ENCODE peak calls at places on chromosomes 16 and 17, in five cellular contexts. Z is colonic mucosa; I is iPS DF 6.9; R is ovary; J is CD4-positive, CD25-positive, alpha-beta regulatory T cell. E is an unnamed sample.
A peak's percentile ranks its signal among the peaks of the same experiment; 100 is the strongest.

GRCh38 chr17:82948957-82949356 is 109.1 kb upstream of the ZNF750 start:
- DNase-seq in Z (no peak), I (no peak), R (no peak), J (no peak), E (peak; percentile 19)

GRCh38 chr17:36461330-36462110 is 25.0 kb upstream of the ZNHIT3 start:
- DNase-seq in Z (no peak), I (no peak), R (no peak), J (no peak), E (no peak)

GRCh38 chr16:28974007-28974436 is 556 bp upstream of the SPNS1 start:
- DNase-seq in Z (peak; percentile 65), I (no peak), R (peak; percentile 62), J (peak; percentile 34), E (no peak)

GRCh38 chr17:54951286-54951685 is 17.2 kb downstream of the COX11 start:
- DNase-seq in Z (no peak), I (no peak), R (no peak), J (no peak), E (no peak)

GRCh38 chr17:15236281-15237105 is 28.6 kb downstream of the PMP22 start:
- DNase-seq in Z (no peak), I (no peak), R (no peak), J (no peak), E (no peak)

GRCh38 chr16:22684282-22685161 is 129.4 kb upstream of the HS3ST2 start:
- DNase-seq in Z (no peak), I (no peak), R (no peak), J (peak; percentile 32), E (no peak)

GRCh38 chr16:89426736-89427525 is 63.4 kb downstream of the ANKRD11 start:
- DNase-seq in Z (no peak), I (no peak), R (no peak), J (no peak), E (no peak)

GRCh38 chr17:28747046-28747691 is 3.4 kb downstream of the TRAF4 start:
- DNase-seq in Z (peak; percentile 84), I (no peak), R (no peak), J (no peak), E (no peak)

GRCh38 chr17:78828470-78829185 is 12.0 kb downstream of the USP36 start:
- DNase-seq in Z (no peak), I (no peak), R (no peak), J (no peak), E (peak; percentile 20)

GRCh38 chr16:64880994-64881393 is 240.9 kb downstream of the CDH11 start:
- DNase-seq in Z (no peak), I (no peak), R (no peak), J (no peak), E (no peak)

DNA sequence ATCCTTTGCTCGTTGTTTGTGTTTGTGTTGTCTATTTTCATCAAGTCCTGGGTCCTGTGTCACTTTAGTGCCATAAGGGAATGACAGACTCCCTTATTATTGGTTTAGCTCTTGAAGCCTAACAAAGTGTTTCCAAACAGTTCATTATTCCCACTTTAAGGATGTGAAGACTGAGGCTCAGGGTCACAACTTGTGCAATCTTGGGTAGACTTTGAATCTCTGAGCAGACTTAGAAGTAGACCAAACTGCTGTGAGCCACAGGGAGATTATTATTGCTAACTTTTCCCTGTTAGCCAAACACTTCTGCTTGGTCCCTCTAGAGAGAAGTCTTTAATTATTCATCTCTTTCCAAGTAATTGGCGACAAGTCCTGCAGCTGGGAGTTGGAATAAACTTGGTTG is 31.8 kb downstream of the PRKCB start:
- DNase-seq in Z (no peak), I (no peak), R (no peak), J (no peak), E (no peak)
- H3K4me1 ChIP-seq in Z (no peaks in the 10 kb centered on the region), I (peaks cover 2% of the 10 kb centered on the region), R (no peaks in the 10 kb centered on the region), J (peaks cover 23% of the 10 kb centered on the region), E (no peaks in the 10 kb centered on the region)

DNA sequence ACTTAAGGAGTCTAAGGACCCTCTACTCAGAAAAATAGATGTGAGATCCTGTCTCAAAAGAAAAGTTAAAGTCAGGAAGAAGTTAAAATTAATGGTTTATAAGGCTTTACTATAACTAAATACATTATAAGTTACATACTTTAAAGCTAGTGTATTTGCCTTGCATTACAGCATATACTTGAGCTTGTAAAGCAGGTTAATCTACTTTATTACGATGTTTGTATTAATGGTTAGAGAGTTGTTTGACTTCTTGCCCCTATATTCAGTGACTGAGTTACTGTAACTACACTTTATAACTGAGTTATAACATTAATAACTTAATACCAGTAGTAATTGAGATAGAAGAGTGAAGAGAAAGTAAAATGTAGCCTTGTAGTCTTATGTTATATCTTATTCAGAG is 22.8 kb downstream of the CLTC start:
- DNase-seq in Z (no peak), I (no peak), R (no peak), J (no peak), E (no peak)
- H3K4me1 ChIP-seq in Z (no peaks in the 10 kb centered on the region), I (no peaks in the 10 kb centered on the region), R (peaks cover 3% of the 10 kb centered on the region), J (peaks cover 47% of the 10 kb centered on the region), E (peaks cover 40% of the 10 kb centered on the region)

GRCh38 chr17:59327136-59327878 is 4.1 kb upstream of the YPEL2 start:
- DNase-seq in Z (no peak), I (no peak), R (no peak), J (no peak), E (no peak)

GRCh38 chr17:59328534-59329095 is 2.8 kb upstream of the YPEL2 start:
- DNase-seq in Z (no peak), I (no peak), R (no peak), J (peak; percentile 20), E (no peak)

GRCh38 chr17:59330314-59330942 is 1.0 kb upstream of the YPEL2 start:
- DNase-seq in Z (peak; percentile 91), I (no peak), R (peak; percentile 37), J (peak; percentile 62), E (peak; percentile 77)

GRCh38 chr17:59329558-59330313 is 1.7 kb upstream of the YPEL2 start:
- DNase-seq in Z (peak; percentile 64), I (no peak), R (peak; percentile 50), J (peak; percentile 84), E (peak; percentile 86)

GRCh38 chr17:59327891-59328290 is 3.6 kb upstream of the YPEL2 start:
- DNase-seq in Z (no peak), I (no peak), R (no peak), J (peak; percentile 64), E (no peak)
- H3K4me1 ChIP-seq in Z (peaks cover 17% of the 10 kb centered on the region), I (peaks cover 4% of the 10 kb centered on the region), R (peaks cover 3% of the 10 kb centered on the region), J (peaks cover 48% of the 10 kb centered on the region), E (peaks cover 26% of the 10 kb centered on the region)

DNA sequence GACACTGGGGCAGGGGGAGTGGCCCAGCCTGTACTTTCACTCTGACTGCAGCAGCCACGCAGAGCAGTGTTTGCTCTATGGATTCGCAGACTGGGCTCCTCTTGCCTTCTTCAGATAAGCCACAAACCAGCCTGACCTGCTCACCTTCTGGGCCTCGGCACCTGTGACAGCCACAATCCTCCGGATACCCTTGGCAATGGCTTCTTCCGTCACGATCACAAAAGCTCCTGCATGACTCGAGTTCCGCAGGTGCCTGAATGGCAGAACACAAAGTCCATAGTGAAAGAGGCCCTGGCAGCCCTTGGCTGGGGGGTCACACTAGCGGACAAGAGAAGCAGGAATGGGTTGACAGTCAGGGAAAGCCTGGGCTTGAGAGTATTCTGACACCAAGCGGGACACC is 3.8 kb upstream of the EXOSC6 start:
- DNase-seq in Z (no peak), I (no peak), R (no peak), J (no peak), E (no peak)
- H3K4me1 ChIP-seq in Z (no peaks in the 10 kb centered on the region), I (no peaks in the 10 kb centered on the region), R (no peaks in the 10 kb centered on the region), J (no peaks in the 10 kb centered on the region), E (peaks cover 5% of the 10 kb centered on the region)

E was measured in sigmoid colon.